ENCODE peak calls at places on chromosome 19, in six cellular contexts. One of them, this sample, is unnamed.

GRCh38 chr19:20038358-20039202 is 725 bp downstream of the ZNF682 start:
- DNase-seq in cardiac muscle cell: no peak
- DNase-seq in AG04450: no peak
- DNase-seq in colonic mucosa: no peak
- DNase-seq in ascending aorta: no peak
- DNase-seq in left lung: no peak
- DNase-seq in this sample: peak; percentile 6

GRCh38 chr19:15671891-15672579 is 852 bp upstream of the CYP4F12 start:
- DNase-seq in left lung: no peak
- DNase-seq in ascending aorta: no peak
- DNase-seq in cardiac muscle cell: no peak
- DNase-seq in colonic mucosa: no peak
- DNase-seq in AG04450: no peak
- DNase-seq in this sample: no peak

GRCh38 chr19:54391589-54392061 is 23.6 kb upstream of the TTYH1 start:
- DNase-seq in left lung: no peak
- DNase-seq in ascending aorta: no peak
- DNase-seq in AG04450: no peak
- DNase-seq in colonic mucosa: no peak
- DNase-seq in cardiac muscle cell: no peak
- DNase-seq in this sample: no peak

GRCh38 chr19:10113592-10113963 is 2.1 kb downstream of the P2RY11 start:
- DNase-seq in ascending aorta: no peak
- DNase-seq in AG04450: no peak
- DNase-seq in left lung: no peak
- DNase-seq in colonic mucosa: no peak
- DNase-seq in cardiac muscle cell: no peak
- DNase-seq in this sample: no peak

GRCh38 chr19:35055715-35056179 is 14.2 kb downstream of the HPN start:
- DNase-seq in AG04450: no peak
- DNase-seq in colonic mucosa: no peak
- DNase-seq in cardiac muscle cell: no peak
- DNase-seq in ascending aorta: no peak
- DNase-seq in left lung: no peak
- DNase-seq in this sample: no peak

GRCh38 chr19:7883796-7884570 is 4.3 kb upstream of the LRRC8E start:
- DNase-seq in colonic mucosa: no peak
- DNase-seq in ascending aorta: no peak
- DNase-seq in cardiac muscle cell: peak; percentile 64
- DNase-seq in left lung: no peak
- DNase-seq in AG04450: no peak
- DNase-seq in this sample: no peak

GRCh38 chr19:40745402-40745780 is 4.9 kb downstream of the ACTMAP start:
- DNase-seq in colonic mucosa: no peak
- DNase-seq in left lung: no peak
- DNase-seq in cardiac muscle cell: peak; percentile 86
- DNase-seq in AG04450: peak; percentile 24
- DNase-seq in ascending aorta: no peak
- DNase-seq in this sample: no peak

GRCh38 chr19:57615346-57615745 is 1.3 kb downstream of the ZNF134 start:
- DNase-seq in AG04450: no peak
- DNase-seq in cardiac muscle cell: no peak
- DNase-seq in colonic mucosa: no peak
- DNase-seq in ascending aorta: no peak
- DNase-seq in left lung: no peak
- DNase-seq in this sample: no peak

GRCh38 chr19:45171211-45171623 is 6.8 kb downstream of the TRAPPC6A start:
- DNase-seq in AG04450: no peak
- DNase-seq in ascending aorta: no peak
- DNase-seq in cardiac muscle cell: peak; percentile 29
- DNase-seq in colonic mucosa: no peak
- DNase-seq in left lung: no peak
- DNase-seq in this sample: peak; percentile 37

GRCh38 chr19:5774921-5775320 is 9.6 kb downstream of the PRR22 start:
- DNase-seq in cardiac muscle cell: no peak
- DNase-seq in ascending aorta: no peak
- DNase-seq in AG04450: no peak
- DNase-seq in colonic mucosa: no peak
- DNase-seq in left lung: no peak
- DNase-seq in this sample: no peak

GRCh38 chr19:49689133-49690072 is at the start of gene ADM5:
- DNase-seq in colonic mucosa: peak; percentile 78
- DNase-seq in left lung: no peak
- DNase-seq in ascending aorta: no peak
- DNase-seq in cardiac muscle cell: peak; percentile 20
- DNase-seq in AG04450: no peak
- DNase-seq in this sample: no peak

GRCh38 chr19:51427220-51427619 is 9.8 kb upstream of the SIGLEC10 start:
- DNase-seq in cardiac muscle cell: no peak
- DNase-seq in AG04450: no peak
- DNase-seq in left lung: no peak
- DNase-seq in ascending aorta: peak; percentile 67
- DNase-seq in colonic mucosa: no peak
- DNase-seq in this sample: no peak

GRCh38 chr19:4115050-4115817 is 8.7 kb downstream of the MAP2K2 start:
- DNase-seq in cardiac muscle cell: no peak
- DNase-seq in ascending aorta: no peak
- DNase-seq in left lung: no peak
- DNase-seq in colonic mucosa: no peak
- DNase-seq in AG04450: no peak
- DNase-seq in this sample: peak; percentile 37

GRCh38 chr19:40192758-40193586 is 1.7 kb downstream of the MAP3K10 start:
- DNase-seq in cardiac muscle cell: no peak
- DNase-seq in colonic mucosa: no peak
- DNase-seq in ascending aorta: no peak
- DNase-seq in left lung: no peak
- DNase-seq in AG04450: no peak
- DNase-seq in this sample: no peak

GRCh38 chr19:19420570-19421301 is 15.3 kb downstream of the GATAD2A start:
- DNase-seq in cardiac muscle cell: no peak
- DNase-seq in colonic mucosa: no peak
- DNase-seq in left lung: no peak
- DNase-seq in AG04450: no peak
- DNase-seq in ascending aorta: no peak
- DNase-seq in this sample: peak; percentile 31

GRCh38 chr19:3722443-3723109 is 14.4 kb downstream of the TJP3 start:
- DNase-seq in AG04450: no peak
- DNase-seq in cardiac muscle cell: no peak
- DNase-seq in ascending aorta: no peak
- DNase-seq in left lung: no peak
- DNase-seq in colonic mucosa: peak; percentile 84
- DNase-seq in this sample: no peak

GRCh38 chr19:28508666-28509065 is 704.3 kb downstream of the UQCRFS1 start:
- DNase-seq in cardiac muscle cell: no peak
- DNase-seq in ascending aorta: no peak
- DNase-seq in left lung: no peak
- DNase-seq in AG04450: no peak
- DNase-seq in colonic mucosa: no peak
- DNase-seq in this sample: no peak

GRCh38 chr19:3358919-3359849 is 7.2 kb upstream of the NFIC start:
- DNase-seq in cardiac muscle cell: peak; percentile 72
- DNase-seq in colonic mucosa: peak; percentile 65
- DNase-seq in AG04450: no peak
- DNase-seq in left lung: peak; percentile 91
- DNase-seq in ascending aorta: peak; percentile 81
- DNase-seq in this sample: no peak

GRCh38 chr19:48806518-48806817 is 4.4 kb downstream of the BCAT2 start:
- DNase-seq in cardiac muscle cell: no peak
- DNase-seq in colonic mucosa: peak; percentile 70
- DNase-seq in left lung: no peak
- DNase-seq in ascending aorta: peak; percentile 69
- DNase-seq in AG04450: no peak
- DNase-seq in this sample: no peak

GRCh38 chr19:13840751-13841338 is 36.1 kb upstream of the NANOS3 start:
- DNase-seq in colonic mucosa: no peak
- DNase-seq in AG04450: no peak
- DNase-seq in left lung: no peak
- DNase-seq in ascending aorta: no peak
- DNase-seq in cardiac muscle cell: no peak
- DNase-seq in this sample: no peak

GRCh38 chr19:43463381-43464088 is 1.9 kb downstream of the LYPD3 start:
- DNase-seq in colonic mucosa: peak; percentile 100
- DNase-seq in left lung: peak; percentile 99
- DNase-seq in cardiac muscle cell: peak; percentile 96
- DNase-seq in ascending aorta: peak; percentile 98
- DNase-seq in AG04450: peak; percentile 62
- DNase-seq in this sample: peak; percentile 91

GRCh38 chr19:3683405-3683865 is 16.8 kb downstream of the PIP5K1C start:
- DNase-seq in AG04450: no peak
- DNase-seq in left lung: no peak
- DNase-seq in ascending aorta: no peak
- DNase-seq in colonic mucosa: no peak
- DNase-seq in cardiac muscle cell: peak; percentile 76
- DNase-seq in this sample: no peak

GRCh38 chr19:6671960-6672359 is 2.0 kb upstream of the TNFSF14 start:
- DNase-seq in ascending aorta: no peak
- DNase-seq in colonic mucosa: no peak
- DNase-seq in cardiac muscle cell: no peak
- DNase-seq in left lung: no peak
- DNase-seq in AG04450: no peak
- DNase-seq in this sample: no peak

GRCh38 chr19:34173145-34173956 is 1.0 kb downstream of the LSM14A start:
- DNase-seq in cardiac muscle cell: peak; percentile 61
- DNase-seq in AG04450: no peak
- DNase-seq in ascending aorta: no peak
- DNase-seq in colonic mucosa: peak; percentile 86
- DNase-seq in left lung: no peak
- DNase-seq in this sample: peak; percentile 15

GRCh38 chr19:36417752-36418286 is 625 bp downstream of the ZFP82 start:
- DNase-seq in left lung: no peak
- DNase-seq in cardiac muscle cell: no peak
- DNase-seq in colonic mucosa: peak; percentile 16
- DNase-seq in ascending aorta: no peak
- DNase-seq in AG04450: no peak
- DNase-seq in this sample: no peak

GRCh38 chr19:38543286-38543806 is 74.4 kb downstream of the MAP4K1 start:
- DNase-seq in left lung: peak; percentile 72
- DNase-seq in ascending aorta: no peak
- DNase-seq in cardiac muscle cell: no peak
- DNase-seq in AG04450: no peak
- DNase-seq in colonic mucosa: no peak
- DNase-seq in this sample: no peak

DNA sequence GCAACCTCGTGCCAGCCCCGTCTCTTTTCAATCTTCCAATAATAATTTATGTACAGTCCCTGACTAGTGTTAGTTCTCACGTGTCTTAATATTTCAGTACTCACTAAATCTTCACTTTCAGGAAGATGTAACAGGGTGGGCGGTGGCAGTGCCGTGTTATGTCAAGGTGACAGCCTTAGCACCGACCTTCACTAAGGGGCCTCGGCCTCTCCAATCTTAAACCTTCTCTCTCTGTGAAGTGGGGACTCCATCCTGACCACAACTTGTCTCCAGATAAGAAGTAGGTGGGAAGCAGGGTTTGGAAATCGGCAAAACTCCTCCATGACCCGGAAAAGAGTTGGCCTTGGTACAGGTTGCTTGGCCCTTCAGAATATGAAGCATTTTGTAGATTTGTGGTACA is 1.8 kb downstream of the RPS19 start:
- DNase-seq in AG04450: no peak
- DNase-seq in cardiac muscle cell: no peak
- DNase-seq in left lung: no peak
- DNase-seq in ascending aorta: no peak
- DNase-seq in colonic mucosa: no peak
- DNase-seq in this sample: no peak
- H3K4me3 ChIP-seq in AG04450: peak overlapping the region; percentile 99
- H3K4me3 ChIP-seq in cardiac muscle cell: no peak overlapping the region
- H3K4me3 ChIP-seq in left lung: no peak overlapping the region
- H3K4me3 ChIP-seq in ascending aorta: no peak overlapping the region
- H3K4me3 ChIP-seq in colonic mucosa: peak overlapping the region; percentile 86
- H3K4me3 ChIP-seq in this sample: peak overlapping the region; percentile 82

GRCh38 chr19:12232961-12233360 is 61.7 kb downstream of the ZNF44 start:
- DNase-seq in cardiac muscle cell: no peak
- DNase-seq in left lung: no peak
- DNase-seq in AG04450: no peak
- DNase-seq in colonic mucosa: no peak
- DNase-seq in ascending aorta: no peak
- DNase-seq in this sample: no peak

GRCh38 chr19:12237143-12237839 is 57.4 kb downstream of the ZNF44 start:
- DNase-seq in ascending aorta: no peak
- DNase-seq in colonic mucosa: no peak
- DNase-seq in AG04450: no peak
- DNase-seq in cardiac muscle cell: no peak
- DNase-seq in left lung: no peak
- DNase-seq in this sample: no peak
- H3K4me3 ChIP-seq in ascending aorta: no peak overlapping the region
- H3K4me3 ChIP-seq in colonic mucosa: no peak overlapping the region
- H3K4me3 ChIP-seq in AG04450: no peak overlapping the region
- H3K4me3 ChIP-seq in cardiac muscle cell: no peak overlapping the region
- H3K4me3 ChIP-seq in left lung: no peak overlapping the region
- H3K4me3 ChIP-seq in this sample: no peak overlapping the region

GRCh38 chr19:1429750-1430149 is 8.4 kb upstream of the RPS15 start:
- DNase-seq in left lung: no peak
- DNase-seq in ascending aorta: no peak
- DNase-seq in cardiac muscle cell: peak; percentile 45
- DNase-seq in AG04450: no peak
- DNase-seq in colonic mucosa: peak; percentile 49
- DNase-seq in this sample: no peak

GRCh38 chr19:1425902-1426301 is 12.3 kb upstream of the RPS15 start:
- DNase-seq in colonic mucosa: no peak
- DNase-seq in left lung: no peak
- DNase-seq in ascending aorta: no peak
- DNase-seq in cardiac muscle cell: no peak
- DNase-seq in AG04450: no peak
- DNase-seq in this sample: no peak

GRCh38 chr19:1425102-1425842 is 12.9 kb upstream of the RPS15 start:
- DNase-seq in ascending aorta: no peak
- DNase-seq in cardiac muscle cell: peak; percentile 24
- DNase-seq in AG04450: no peak
- DNase-seq in colonic mucosa: no peak
- DNase-seq in left lung: no peak
- DNase-seq in this sample: no peak

GRCh38 chr19:1428738-1429391 is 9.3 kb upstream of the RPS15 start:
- DNase-seq in left lung: peak; percentile 77
- DNase-seq in colonic mucosa: no peak
- DNase-seq in cardiac muscle cell: no peak
- DNase-seq in ascending aorta: no peak
- DNase-seq in AG04450: no peak
- DNase-seq in this sample: no peak

DNA sequence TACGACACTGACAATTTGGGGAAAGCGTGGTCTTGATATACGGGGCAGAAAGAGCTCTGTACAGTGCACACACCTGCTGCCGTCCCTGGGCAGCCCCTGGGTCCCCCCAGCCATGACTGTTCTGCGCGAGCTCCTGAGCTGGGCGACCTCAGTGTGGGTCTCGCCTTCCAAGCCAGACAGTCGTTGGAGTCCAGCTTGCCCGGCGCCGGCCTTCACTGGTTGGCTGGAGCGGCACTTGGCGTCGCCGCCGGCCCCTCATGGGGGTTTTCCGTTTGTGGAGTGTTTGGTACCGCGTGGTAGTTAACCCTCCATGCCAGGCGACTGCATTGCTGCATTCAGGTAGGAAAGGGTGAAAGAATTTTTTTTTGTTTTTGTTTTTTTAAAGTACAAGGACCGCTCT is 11.0 kb upstream of the RPS15 start:
- DNase-seq in left lung: no peak
- DNase-seq in ascending aorta: no peak
- DNase-seq in colonic mucosa: no peak
- DNase-seq in AG04450: no peak
- DNase-seq in cardiac muscle cell: no peak
- DNase-seq in this sample: no peak
- H3K4me3 ChIP-seq in left lung: no peak overlapping the region
- H3K4me3 ChIP-seq in ascending aorta: no peak overlapping the region
- H3K4me3 ChIP-seq in colonic mucosa: no peak overlapping the region
- H3K4me3 ChIP-seq in AG04450: no peak overlapping the region
- H3K4me3 ChIP-seq in cardiac muscle cell: no peak overlapping the region
- H3K4me3 ChIP-seq in this sample: no peak overlapping the region

GRCh38 chr19:2325261-2326046 is 2.9 kb downstream of the LSM7 start:
- DNase-seq in AG04450: no peak
- DNase-seq in colonic mucosa: no peak
- DNase-seq in left lung: peak; percentile 71
- DNase-seq in ascending aorta: no peak
- DNase-seq in cardiac muscle cell: no peak
- DNase-seq in this sample: no peak
- H3K4me3 ChIP-seq in AG04450: no peak overlapping the region
- H3K4me3 ChIP-seq in colonic mucosa: no peak overlapping the region
- H3K4me3 ChIP-seq in left lung: no peak overlapping the region
- H3K4me3 ChIP-seq in ascending aorta: no peak overlapping the region
- H3K4me3 ChIP-seq in cardiac muscle cell: no peak overlapping the region
- H3K4me3 ChIP-seq in this sample: no peak overlapping the region